ENCODE peak calls at places on chromosomes 4 and X, in eight cellular contexts. One of them, this sample, is unnamed.

GRCh38 chr4:9804918-9805317 is 23.5 kb downstream of the DRD5 start:
- DNase-seq in A549: no peak
- DNase-seq in endodermal cell: peak
- DNase-seq in esophagus squamous epithelium: no peak
- DNase-seq in heart left ventricle: no peak
- DNase-seq in AG10803: no peak
- DNase-seq in A673: no peak
- DNase-seq in adrenal gland: no peak
- DNase-seq in this sample: no peak

GRCh38 chr4:151688003-151688784 is 72.6 kb downstream of the GATB start:
- DNase-seq in endodermal cell: peak
- DNase-seq in adrenal gland: no peak
- DNase-seq in heart left ventricle: no peak
- DNase-seq in esophagus squamous epithelium: no peak
- DNase-seq in A549: no peak
- DNase-seq in AG10803: peak
- DNase-seq in A673: no peak
- DNase-seq in this sample: peak

GRCh38 chr4:116358633-116359222 is 726.6 kb downstream of the TRAM1L1 start:
- DNase-seq in AG10803: peak
- DNase-seq in esophagus squamous epithelium: no peak
- DNase-seq in A673: peak
- DNase-seq in endodermal cell: peak
- DNase-seq in heart left ventricle: no peak
- DNase-seq in adrenal gland: peak
- DNase-seq in A549: peak
- DNase-seq in this sample: peak

GRCh38 chr4:89299153-89299789 is 8.3 kb downstream of the GPRIN3 start:
- DNase-seq in A549: no peak
- DNase-seq in esophagus squamous epithelium: no peak
- DNase-seq in adrenal gland: no peak
- DNase-seq in heart left ventricle: no peak
- DNase-seq in endodermal cell: no peak
- DNase-seq in A673: no peak
- DNase-seq in AG10803: no peak
- DNase-seq in this sample: no peak

GRCh38 chr4:661231-661630 is 12.8 kb downstream of the ATP5ME start:
- DNase-seq in esophagus squamous epithelium: no peak
- DNase-seq in heart left ventricle: no peak
- DNase-seq in endodermal cell: no peak
- DNase-seq in A549: no peak
- DNase-seq in AG10803: no peak
- DNase-seq in adrenal gland: no peak
- DNase-seq in A673: no peak
- DNase-seq in this sample: no peak

GRCh38 chr4:47287735-47288134 is 175.8 kb downstream of the COMMD8 start:
- DNase-seq in A673: peak
- DNase-seq in adrenal gland: no peak
- DNase-seq in endodermal cell: no peak
- DNase-seq in A549: no peak
- DNase-seq in AG10803: peak
- DNase-seq in heart left ventricle: no peak
- DNase-seq in esophagus squamous epithelium: no peak
- DNase-seq in this sample: peak

GRCh38 chrX:9166566-9166909 is 132.6 kb upstream of the FAM9B start:
- DNase-seq in heart left ventricle: no peak
- DNase-seq in adrenal gland: no peak
- DNase-seq in esophagus squamous epithelium: no peak
- DNase-seq in AG10803: peak
- DNase-seq in A549: peak
- DNase-seq in A673: no peak
- DNase-seq in endodermal cell: no peak
- DNase-seq in this sample: no peak

GRCh38 chr4:109998867-109999303 is 86.2 kb downstream of the EGF start:
- DNase-seq in A673: peak
- DNase-seq in endodermal cell: no peak
- DNase-seq in AG10803: peak
- DNase-seq in heart left ventricle: no peak
- DNase-seq in A549: peak
- DNase-seq in esophagus squamous epithelium: no peak
- DNase-seq in adrenal gland: no peak
- DNase-seq in this sample: peak

GRCh38 chr4:12791536-12791935 is 692.6 kb downstream of the RAB28 start:
- DNase-seq in heart left ventricle: peak
- DNase-seq in esophagus squamous epithelium: no peak
- DNase-seq in A549: no peak
- DNase-seq in AG10803: no peak
- DNase-seq in adrenal gland: no peak
- DNase-seq in endodermal cell: no peak
- DNase-seq in A673: peak
- DNase-seq in this sample: no peak

GRCh38 chr4:24203896-24204295 is 314.0 kb upstream of the PPARGC1A start:
- DNase-seq in esophagus squamous epithelium: no peak
- DNase-seq in A549: no peak
- DNase-seq in adrenal gland: no peak
- DNase-seq in AG10803: no peak
- DNase-seq in endodermal cell: no peak
- DNase-seq in A673: no peak
- DNase-seq in heart left ventricle: no peak
- DNase-seq in this sample: no peak

GRCh38 chr4:82711158-82711785 is 87.3 kb downstream of the SCD5 start:
- DNase-seq in AG10803: no peak
- DNase-seq in endodermal cell: peak
- DNase-seq in esophagus squamous epithelium: no peak
- DNase-seq in heart left ventricle: no peak
- DNase-seq in A673: no peak
- DNase-seq in A549: no peak
- DNase-seq in adrenal gland: no peak
- DNase-seq in this sample: no peak

GRCh38 chr4:28799696-28800095 is 1920.5 kb upstream of the PCDH7 start:
- DNase-seq in endodermal cell: no peak
- DNase-seq in heart left ventricle: no peak
- DNase-seq in A673: no peak
- DNase-seq in esophagus squamous epithelium: no peak
- DNase-seq in adrenal gland: no peak
- DNase-seq in AG10803: no peak
- DNase-seq in A549: no peak
- DNase-seq in this sample: peak

GRCh38 chrX:86148024-86148511 is at the start of gene DACH2:
- DNase-seq in heart left ventricle: peak
- DNase-seq in adrenal gland: peak
- DNase-seq in A673: peak
- DNase-seq in endodermal cell: peak
- DNase-seq in AG10803: peak
- DNase-seq in esophagus squamous epithelium: no peak
- DNase-seq in A549: peak
- DNase-seq in this sample: peak

GRCh38 chr4:20176881-20177280 is 74.8 kb upstream of the SLIT2 start:
- DNase-seq in A673: no peak
- DNase-seq in esophagus squamous epithelium: no peak
- DNase-seq in adrenal gland: no peak
- DNase-seq in endodermal cell: no peak
- DNase-seq in heart left ventricle: no peak
- DNase-seq in A549: no peak
- DNase-seq in AG10803: no peak
- DNase-seq in this sample: no peak

GRCh38 chrX:23907106-23907495 is 637 bp downstream of the APOO start:
- DNase-seq in adrenal gland: no peak
- DNase-seq in A549: no peak
- DNase-seq in A673: no peak
- DNase-seq in esophagus squamous epithelium: no peak
- DNase-seq in endodermal cell: no peak
- DNase-seq in AG10803: no peak
- DNase-seq in heart left ventricle: no peak
- DNase-seq in this sample: no peak

GRCh38 chrX:140715787-140716186 is 6.2 kb downstream of the LINC00632 start:
- DNase-seq in adrenal gland: no peak
- DNase-seq in heart left ventricle: no peak
- DNase-seq in endodermal cell: no peak
- DNase-seq in A673: no peak
- DNase-seq in AG10803: no peak
- DNase-seq in esophagus squamous epithelium: no peak
- DNase-seq in A549: no peak
- DNase-seq in this sample: no peak

GRCh38 chr4:149371021-149371420 is 444.6 kb downstream of the IQCM start:
- DNase-seq in A673: peak
- DNase-seq in endodermal cell: peak
- DNase-seq in adrenal gland: peak
- DNase-seq in A549: peak
- DNase-seq in esophagus squamous epithelium: no peak
- DNase-seq in heart left ventricle: no peak
- DNase-seq in AG10803: peak
- DNase-seq in this sample: peak

GRCh38 chr4:116870667-116871066 is 214.7 kb downstream of the TRAM1L1 start:
- DNase-seq in adrenal gland: no peak
- DNase-seq in endodermal cell: no peak
- DNase-seq in A549: no peak
- DNase-seq in AG10803: no peak
- DNase-seq in heart left ventricle: no peak
- DNase-seq in A673: no peak
- DNase-seq in esophagus squamous epithelium: no peak
- DNase-seq in this sample: no peak

GRCh38 chr4:152590179-152591031 is 54.5 kb upstream of the FBXW7 start:
- DNase-seq in A673: peak
- DNase-seq in A549: no peak
- DNase-seq in esophagus squamous epithelium: no peak
- DNase-seq in AG10803: peak
- DNase-seq in adrenal gland: no peak
- DNase-seq in endodermal cell: no peak
- DNase-seq in heart left ventricle: no peak
- DNase-seq in this sample: peak

GRCh38 chr4:109671350-109671749 is 31.9 kb downstream of the CASP6 start:
- DNase-seq in esophagus squamous epithelium: no peak
- DNase-seq in endodermal cell: no peak
- DNase-seq in A673: no peak
- DNase-seq in AG10803: no peak
- DNase-seq in adrenal gland: no peak
- DNase-seq in heart left ventricle: no peak
- DNase-seq in A549: no peak
- DNase-seq in this sample: no peak

GRCh38 chr4:164402554-164402953 is 351.4 kb upstream of the SMIM31 start:
- DNase-seq in A549: no peak
- DNase-seq in AG10803: no peak
- DNase-seq in adrenal gland: no peak
- DNase-seq in endodermal cell: no peak
- DNase-seq in A673: no peak
- DNase-seq in esophagus squamous epithelium: no peak
- DNase-seq in heart left ventricle: no peak
- DNase-seq in this sample: no peak

GRCh38 chrX:48703642-48704481 is 7.3 kb downstream of the SUV39H1 start:
- DNase-seq in heart left ventricle: peak
- DNase-seq in AG10803: peak
- DNase-seq in adrenal gland: no peak
- DNase-seq in A673: no peak
- DNase-seq in A549: peak
- DNase-seq in endodermal cell: no peak
- DNase-seq in esophagus squamous epithelium: no peak
- DNase-seq in this sample: peak
- H3K4me3 ChIP-seq in heart left ventricle: no peak
- H3K4me3 ChIP-seq in AG10803: no peak
- H3K4me3 ChIP-seq in adrenal gland: no peak
- H3K4me3 ChIP-seq in A673: no peak
- H3K4me3 ChIP-seq in A549: no peak
- H3K4me3 ChIP-seq in endodermal cell: no peak
- H3K4me3 ChIP-seq in esophagus squamous epithelium: no peak
- H3K4me3 ChIP-seq in this sample: no peak

GRCh38 chr4:121107507-121107906 is 35.2 kb upstream of the NDNF start:
- DNase-seq in A673: no peak
- DNase-seq in endodermal cell: no peak
- DNase-seq in AG10803: no peak
- DNase-seq in esophagus squamous epithelium: no peak
- DNase-seq in heart left ventricle: no peak
- DNase-seq in adrenal gland: no peak
- DNase-seq in A549: no peak
- DNase-seq in this sample: no peak
- TF ChIP-seq CTCF in A673: no peak
- TF ChIP-seq CTCF in endodermal cell: no peak
- TF ChIP-seq CTCF in AG10803: no peak
- TF ChIP-seq CTCF in esophagus squamous epithelium: no peak
- TF ChIP-seq CTCF in heart left ventricle: no peak
- TF ChIP-seq CTCF in adrenal gland: no peak
- TF ChIP-seq CTCF in A549: no peak
- TF ChIP-seq CTCF in this sample: no peak

DNA sequence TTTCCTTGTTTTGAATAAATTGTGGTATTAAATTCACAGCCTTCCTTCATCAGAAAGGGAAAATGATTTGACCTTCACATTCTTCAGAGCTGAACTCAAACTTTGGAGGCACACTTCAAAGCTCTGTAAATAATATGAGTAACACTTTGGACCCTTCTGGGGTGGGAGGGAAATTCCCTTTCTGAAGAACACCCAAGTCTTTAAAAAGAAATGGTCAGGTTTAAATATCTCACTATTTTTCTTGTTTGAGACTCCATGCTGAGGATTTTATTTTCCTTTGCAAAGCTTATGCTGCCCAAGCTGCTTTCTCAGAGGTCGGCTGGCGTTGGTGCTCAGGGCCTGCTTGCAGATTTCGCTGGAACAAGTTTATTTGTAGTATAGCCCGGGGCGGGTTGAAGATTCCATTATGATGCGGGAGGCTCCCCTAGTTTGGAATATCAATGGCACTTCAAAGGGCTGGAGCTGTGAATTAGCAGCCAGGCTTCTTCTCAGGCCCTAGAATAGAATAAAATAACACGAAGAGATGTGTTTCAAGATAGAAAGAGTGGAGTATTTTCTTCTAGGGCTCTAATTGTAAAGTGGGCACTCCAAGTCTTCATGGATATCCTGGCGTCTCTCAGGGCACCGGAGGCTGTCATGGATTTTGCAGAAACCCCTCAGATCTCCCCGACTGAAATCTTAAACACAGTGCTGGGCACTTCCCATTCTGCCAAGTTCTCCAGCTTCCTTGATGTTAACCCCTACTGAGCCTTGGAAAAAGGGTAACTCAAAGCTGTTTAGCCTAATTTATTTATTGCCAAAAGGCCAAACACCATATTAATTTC is 315.6 kb downstream of the GPAT3 start:
- DNase-seq in A673: no peak
- DNase-seq in endodermal cell: peak
- DNase-seq in adrenal gland: no peak
- DNase-seq in AG10803: peak
- DNase-seq in A549: no peak
- DNase-seq in esophagus squamous epithelium: no peak
- DNase-seq in heart left ventricle: no peak
- DNase-seq in this sample: peak
- H3K4me3 ChIP-seq in A673: no peak
- H3K4me3 ChIP-seq in endodermal cell: no peak
- H3K4me3 ChIP-seq in adrenal gland: no peak
- H3K4me3 ChIP-seq in AG10803: no peak
- H3K4me3 ChIP-seq in A549: no peak
- H3K4me3 ChIP-seq in esophagus squamous epithelium: no peak
- H3K4me3 ChIP-seq in heart left ventricle: no peak
- H3K4me3 ChIP-seq in this sample: no peak

DNA sequence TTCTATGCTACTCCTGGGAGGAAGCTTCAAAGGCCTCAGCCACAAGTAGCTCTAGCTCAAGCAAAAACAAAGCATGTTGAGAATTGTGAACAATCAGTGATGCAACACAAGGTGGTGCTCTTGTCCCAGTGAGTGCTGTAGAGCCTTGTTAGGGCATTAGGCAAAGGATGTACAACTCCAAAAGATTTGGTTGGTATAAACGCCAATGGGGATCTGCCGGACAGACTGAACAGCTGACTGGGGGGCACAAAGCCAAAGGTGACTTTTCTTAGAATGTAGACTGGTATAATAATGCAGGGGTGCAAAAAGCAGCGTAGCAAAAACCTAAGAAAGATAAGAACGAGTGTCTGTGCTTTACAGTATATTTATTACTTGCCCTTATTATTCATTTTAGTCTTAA is 62.6 kb upstream of the ALB start:
- DNase-seq in AG10803: peak
- DNase-seq in heart left ventricle: no peak
- DNase-seq in A673: peak
- DNase-seq in esophagus squamous epithelium: no peak
- DNase-seq in endodermal cell: peak
- DNase-seq in adrenal gland: peak
- DNase-seq in A549: peak
- DNase-seq in this sample: peak
- TF ChIP-seq CTCF in AG10803: peak
- TF ChIP-seq CTCF in heart left ventricle: peak
- TF ChIP-seq CTCF in A673: peak
- TF ChIP-seq CTCF in esophagus squamous epithelium: peak
- TF ChIP-seq CTCF in endodermal cell: peak
- TF ChIP-seq CTCF in adrenal gland: no peak
- TF ChIP-seq CTCF in A549: peak
- TF ChIP-seq CTCF in this sample: peak